ENCODE peak calls at places on chromosome 1, in five cellular contexts. R is heart left ventricle, E is mammary epithelial cell, A is lower leg skin, X is astrocyte of the spinal cord. L is an unnamed sample.
A peak's percentile ranks its signal among the peaks of the same experiment; 100 is the strongest.

GRCh38 chr1:165787741-165788140 is 19.1 kb upstream of the TMCO1 start:
- DNase-seq in R (no peak), E (no peak), A (no peak), X (no peak), L (no peak)

GRCh38 chr1:171107257-171107940 is 16.7 kb downstream of the FMO3 start:
- DNase-seq in R (no peak), E (no peak), A (no peak), X (no peak), L (no peak)

GRCh38 chr1:53195913-53196484 is 625 bp upstream of the CPT2 start:
- DNase-seq in R (no peak), E (no peak), A (no peak), X (no peak), L (no peak)

GRCh38 chr1:52906135-52906603 is 15.4 kb downstream of the ECHDC2 start:
- DNase-seq in R (no peak), E (no peak), A (no peak), X (no peak), L (no peak)

GRCh38 chr1:187734427-187734826 is 905.7 kb downstream of the PLA2G4A start:
- DNase-seq in R (no peak), E (no peak), A (no peak), X (no peak), L (no peak)

GRCh38 chr1:20558180-20558579 is 5.8 kb downstream of the FAM43B start:
- DNase-seq in R (peak; percentile 23), E (no peak), A (no peak), X (no peak), L (no peak)

GRCh38 chr1:70528591-70529333 is 117.7 kb downstream of the CTH start:
- DNase-seq in R (no peak), E (peak; percentile 20), A (no peak), X (peak; percentile 30), L (no peak)

GRCh38 chr1:97906567-97907228 is 14.1 kb downstream of the DPYD start:
- DNase-seq in R (no peak), E (peak; percentile 50), A (peak; percentile 85), X (peak; percentile 93), L (peak; percentile 85)

GRCh38 chr1:224132901-224133300 is 19.0 kb downstream of the FBXO28 start:
- DNase-seq in R (no peak), E (peak; percentile 90), A (no peak), X (no peak), L (no peak)

GRCh38 chr1:6971699-6972098 is 186.4 kb downstream of the CAMTA1 start:
- DNase-seq in R (no peak), E (no peak), A (no peak), X (no peak), L (no peak)

GRCh38 chr1:60415696-60416095 is 342.1 kb upstream of the C1orf87 start:
- DNase-seq in R (no peak), E (no peak), A (no peak), X (no peak), L (no peak)

GRCh38 chr1:12458571-12458970 is 159.4 kb downstream of the DHRS3 start:
- DNase-seq in R (no peak), E (no peak), A (peak; percentile 77), X (no peak), L (no peak)

GRCh38 chr1:94322696-94323095 is 85.3 kb upstream of the ARHGAP29 start:
- DNase-seq in R (no peak), E (peak; percentile 62), A (no peak), X (no peak), L (no peak)

GRCh38 chr1:41683681-41684500 is 199.4 kb upstream of the EDN2 start:
- DNase-seq in R (peak; percentile 38), E (no peak), A (no peak), X (no peak), L (no peak)

GRCh38 chr1:28160677-28161328 is 15.7 kb downstream of the PTAFR start:
- DNase-seq in R (no peak), E (peak; percentile 57), A (no peak), X (peak; percentile 85), L (no peak)

GRCh38 chr1:168970945-168971799 is 135.3 kb upstream of the ATP1B1 start:
- DNase-seq in R (no peak), E (no peak), A (no peak), X (no peak), L (no peak)

GRCh38 chr1:167119696-167120095 is 25.8 kb downstream of the STYXL2 start:
- DNase-seq in R (no peak), E (no peak), A (no peak), X (no peak), L (no peak)

GRCh38 chr1:48878191-48878940 is 101.7 kb upstream of the BEND5 start:
- DNase-seq in R (no peak), E (peak; percentile 92), A (no peak), X (peak; percentile 88), L (no peak)

GRCh38 chr1:239367417-239367816 is 19.0 kb upstream of the CHRM3 start:
- DNase-seq in R (no peak), E (no peak), A (no peak), X (no peak), L (no peak)

GRCh38 chr1:86356247-86356646 is 39.9 kb downstream of the ODF2L start:
- DNase-seq in R (no peak), E (no peak), A (no peak), X (no peak), L (no peak)

GRCh38 chr1:151156515-151156819 is at the start of gene TNFAIP8L2:
- DNase-seq in R (peak; percentile 61), E (no peak), A (no peak), X (no peak), L (no peak)

GRCh38 chr1:159040893-159041724 is 31.4 kb downstream of the IFI16 start:
- DNase-seq in R (no peak), E (no peak), A (no peak), X (no peak), L (no peak)

GRCh38 chr1:245735831-245736530 is 581.2 kb downstream of the KIF26B start:
- DNase-seq in R (no peak), E (peak; percentile 6), A (no peak), X (peak; percentile 25), L (no peak)

GRCh38 chr1:150555198-150555970 is 6.2 kb downstream of the ADAMTSL4 start:
- DNase-seq in R (no peak), E (no peak), A (no peak), X (no peak), L (no peak)

GRCh38 chr1:66982561-66983285 is 57.9 kb downstream of the MIER1 start:
- DNase-seq in R (no peak), E (no peak), A (no peak), X (no peak), L (no peak)

GRCh38 chr1:217052196-217052595 is 329.0 kb upstream of the ESRRG start:
- DNase-seq in R (no peak), E (peak; percentile 60), A (no peak), X (no peak), L (no peak)

GRCh38 chr1:41338820-41339219 is 22.4 kb upstream of the FOXO6 start:
- DNase-seq in R (no peak), E (no peak), A (no peak), X (no peak), L (no peak)

GRCh38 chr1:226608699-226609505 is 60.3 kb downstream of the STUM start:
- DNase-seq in R (peak; percentile 51), E (peak; percentile 20), A (no peak), X (peak; percentile 49), L (no peak)

GRCh38 chr1:4653796-4654715 is at the start of gene AJAP1:
- DNase-seq in R (no peak), E (no peak), A (no peak), X (no peak), L (no peak)

GRCh38 chr1:43530483-43531452 is at the start of gene PTPRF:
- DNase-seq in R (peak; percentile 48), E (peak; percentile 35), A (peak; percentile 93), X (no peak), L (no peak)
- TF ChIP-seq CTCF in R (no peak), E (no peak), A (no peak), X (no peak), L (no peak)

GRCh38 chr1:176444286-176444685 is 18.7 kb upstream of the PAPPA2 start:
- DNase-seq in R (no peak), E (no peak), A (no peak), X (no peak), L (no peak)
- TF ChIP-seq CTCF in R (no peak), E (peak; percentile 51), A (no peak), X (no peak), L (no peak)

DNA sequence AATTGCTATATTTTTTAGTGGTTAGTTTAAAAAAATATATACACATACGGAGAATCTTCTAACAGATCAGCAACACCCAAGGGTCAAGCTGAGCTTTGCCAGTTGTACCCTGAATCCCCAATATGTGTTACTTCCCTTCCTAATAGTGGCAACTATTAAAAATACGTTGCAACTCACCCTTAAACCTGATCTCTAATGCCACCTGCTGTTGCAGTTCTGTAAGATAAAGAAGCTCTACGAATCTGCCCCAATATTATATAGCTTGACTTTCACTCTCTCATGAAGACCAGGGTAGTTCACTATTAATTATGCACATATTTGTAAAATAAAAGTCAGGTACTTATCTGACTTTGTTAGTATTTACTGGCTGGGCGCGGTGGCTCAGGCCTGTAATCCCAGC is 58.4 kb downstream of the ASH1L start:
- DNase-seq in R (no peak), E (peak; percentile 16), A (no peak), X (peak; percentile 39), L (no peak)
- TF ChIP-seq CTCF in R (peak; percentile 27), E (peak; percentile 57), A (no peak), X (peak; percentile 35), L (no peak)

DNA sequence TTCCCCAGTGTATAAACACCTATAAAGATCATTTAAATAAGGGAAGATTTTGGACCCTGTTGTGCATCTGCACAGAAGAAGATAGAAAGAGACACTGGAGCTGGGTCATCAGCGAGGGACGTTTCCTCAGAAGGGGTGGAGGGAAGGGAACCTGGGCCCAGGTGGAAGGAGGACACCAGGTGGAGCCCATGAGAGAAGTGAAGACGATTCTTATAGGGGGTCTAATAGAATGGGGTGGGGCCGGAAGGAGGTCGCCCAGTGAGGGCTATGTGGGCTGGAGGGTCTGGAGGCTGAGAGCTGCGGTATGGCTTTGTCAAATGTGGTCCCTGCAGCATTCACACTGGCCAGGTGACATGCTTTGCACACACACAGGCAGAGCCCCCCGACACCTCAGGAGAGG is 13.7 kb downstream of the KIRREL1 start:
- DNase-seq in R (no peak), E (no peak), A (no peak), X (no peak), L (no peak)
- TF ChIP-seq CTCF in R (no peak), E (no peak), A (no peak), X (no peak), L (no peak)

L was measured in vagina.